ENCODE peak calls at places on chromosomes 1 and 21, in seven cellular contexts. W is heart right ventricle; X is K562; Q is tibial artery; U is GM23248; D is CD4-positive, CD25-positive, alpha-beta regulatory T cell; R is mammary epithelial cell. T is an unnamed sample.

GRCh38 chr21:46325073-46325912 is 1.3 kb downstream of the PCNT start:
- DNase-seq in W (peak; percentile 53), X (peak; percentile 87), Q (peak; percentile 20), U (peak; percentile 71), D (peak; percentile 32), R (peak; percentile 54), T (peak; percentile 87)

GRCh38 chr1:23389846-23390321 is 20.2 kb upstream of the ZNF436 start:
- DNase-seq in W (no peak), X (no peak), Q (no peak), U (no peak), D (no peak), R (no peak), T (no peak)

GRCh38 chr21:15121655-15122120 is 56.9 kb upstream of the NRIP1 start:
- DNase-seq in W (peak; percentile 21), X (no peak), Q (no peak), U (peak; percentile 9), D (no peak), R (peak; percentile 11), T (no peak)

GRCh38 chr1:150407330-150407729 is 43.4 kb downstream of the RPRD2 start:
- DNase-seq in W (no peak), X (no peak), Q (no peak), U (no peak), D (no peak), R (no peak), T (no peak)

GRCh38 chr1:60463786-60464185 is 390.2 kb upstream of the C1orf87 start:
- DNase-seq in W (no peak), X (no peak), Q (no peak), U (no peak), D (no peak), R (no peak), T (no peak)

GRCh38 chr1:30405631-30406212 is 317.7 kb downstream of the MATN1 start:
- DNase-seq in W (no peak), X (no peak), Q (no peak), U (no peak), D (no peak), R (no peak), T (no peak)

GRCh38 chr1:175572932-175573871 is 170.2 kb downstream of the TNR start:
- DNase-seq in W (no peak), X (no peak), Q (no peak), U (no peak), D (no peak), R (no peak), T (peak; percentile 59)

GRCh38 chr1:193927550-193927949 is 741.1 kb upstream of the B3GALT2 start:
- DNase-seq in W (no peak), X (no peak), Q (no peak), U (no peak), D (no peak), R (no peak), T (no peak)

GRCh38 chr1:167291539-167292195 is 71.0 kb downstream of the POU2F1 start:
- DNase-seq in W (no peak), X (no peak), Q (no peak), U (no peak), D (no peak), R (no peak), T (no peak)

GRCh38 chr1:173329747-173330146 is 122.6 kb upstream of the TNFSF4 start:
- DNase-seq in W (no peak), X (no peak), Q (no peak), U (peak; percentile 63), D (no peak), R (no peak), T (no peak)

GRCh38 chr1:205088341-205088740 is 4.1 kb upstream of the TMEM81 start:
- DNase-seq in W (no peak), X (no peak), Q (no peak), U (peak; percentile 60), D (no peak), R (no peak), T (no peak)

GRCh38 chr1:226349081-226349480 is 40.1 kb upstream of the LIN9 start:
- DNase-seq in W (no peak), X (no peak), Q (no peak), U (no peak), D (no peak), R (no peak), T (no peak)

GRCh38 chr1:9844106-9844505 is 20.3 kb upstream of the CLSTN1 start:
- DNase-seq in W (no peak), X (no peak), Q (no peak), U (peak; percentile 66), D (no peak), R (no peak), T (no peak)

GRCh38 chr1:42669936-42670335 is 11.7 kb downstream of the PPIH start:
- DNase-seq in W (no peak), X (no peak), Q (no peak), U (no peak), D (no peak), R (no peak), T (no peak)

GRCh38 chr1:39845569-39846566 is 37.4 kb downstream of the TRIT1 start:
- DNase-seq in W (peak; percentile 76), X (peak; percentile 63), Q (peak; percentile 75), U (peak; percentile 47), D (peak; percentile 83), R (peak; percentile 85), T (peak; percentile 91)

GRCh38 chr1:12359734-12360133 is 129.9 kb downstream of the VPS13D start:
- DNase-seq in W (no peak), X (no peak), Q (no peak), U (no peak), D (no peak), R (peak; percentile 9), T (no peak)

GRCh38 chr1:8873506-8874229 is 4.8 kb downstream of the ENO1 start:
- DNase-seq in W (peak; percentile 44), X (peak; percentile 87), Q (peak; percentile 90), U (peak; percentile 99), D (no peak), R (peak; percentile 99), T (peak; percentile 49)

GRCh38 chr1:182784556-182785171 is 4.9 kb upstream of the NPL start:
- DNase-seq in W (no peak), X (peak; percentile 38), Q (no peak), U (peak; percentile 77), D (peak; percentile 47), R (peak; percentile 20), T (peak; percentile 40)

GRCh38 chr1:150551784-150552691 is 2.8 kb downstream of the ADAMTSL4 start:
- DNase-seq in W (peak; percentile 79), X (peak; percentile 88), Q (peak; percentile 95), U (peak; percentile 96), D (no peak), R (peak; percentile 70), T (peak; percentile 61)

GRCh38 chr1:4587721-4588120 is 66.7 kb upstream of the AJAP1 start:
- DNase-seq in W (no peak), X (no peak), Q (no peak), U (no peak), D (no peak), R (no peak), T (no peak)

GRCh38 chr1:107570768-107571167 is 394.2 kb downstream of the VAV3 start:
- DNase-seq in W (no peak), X (no peak), Q (no peak), U (no peak), D (no peak), R (no peak), T (no peak)

GRCh38 chr1:229523052-229523451 is 14.9 kb upstream of the NUP133 start:
- DNase-seq in W (no peak), X (no peak), Q (no peak), U (no peak), D (no peak), R (no peak), T (no peak)

GRCh38 chr1:89802841-89803240 is 18.0 kb upstream of the LRRC8D start:
- DNase-seq in W (no peak), X (no peak), Q (no peak), U (no peak), D (no peak), R (no peak), T (no peak)

GRCh38 chr1:228105996-228106799 is 2.9 kb downstream of the MRPL55 start:
- DNase-seq in W (peak; percentile 10), X (no peak), Q (no peak), U (no peak), D (no peak), R (no peak), T (no peak)

GRCh38 chr1:20486457-20487235 is 636 bp upstream of the CAMK2N1 start:
- DNase-seq in W (peak; percentile 78), X (peak; percentile 85), Q (peak; percentile 50), U (peak; percentile 75), D (no peak), R (peak; percentile 61), T (peak; percentile 67)

GRCh38 chr1:26542781-26543443 is 13.4 kb downstream of the RPS6KA1 start:
- DNase-seq in W (no peak), X (no peak), Q (no peak), U (no peak), D (no peak), R (no peak), T (no peak)
- H3K4me3 ChIP-seq in W (no peak overlapping the region), X (no peak overlapping the region), Q (no peak overlapping the region), U (no peak overlapping the region), D (peak overlapping the region; percentile 13), R (no peak overlapping the region), T (no peak overlapping the region)

DNA sequence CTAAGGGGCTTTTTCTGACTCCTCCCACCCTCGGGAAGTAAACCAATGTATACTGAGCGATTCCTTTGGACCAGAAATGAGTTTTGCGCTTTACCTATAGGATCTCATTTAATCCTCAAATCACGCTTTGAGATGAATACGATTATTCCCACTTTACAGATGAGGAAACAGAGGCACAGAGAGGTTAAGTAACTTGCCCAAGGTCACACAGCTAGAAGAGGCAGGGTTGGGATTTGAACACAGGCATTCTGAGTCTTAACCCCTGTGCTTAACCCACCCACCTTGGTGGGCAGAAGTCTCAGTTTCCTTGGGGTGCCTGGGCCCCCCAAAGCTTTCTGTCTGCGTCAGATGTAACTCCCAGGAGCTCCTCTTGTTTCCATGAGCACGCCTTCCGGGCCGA is 85.8 kb upstream of the ACTL8 start:
- DNase-seq in W (no peak), X (no peak), Q (no peak), U (no peak), D (no peak), R (no peak), T (no peak)
- H3K4me1 ChIP-seq in W (peaks cover 3% of the 10 kb centered on the region), X (no peaks in the 10 kb centered on the region), Q (peaks cover 81% of the 10 kb centered on the region), U (no peaks in the 10 kb centered on the region), D (no peaks in the 10 kb centered on the region), R (no peaks in the 10 kb centered on the region), T (peaks cover 18% of the 10 kb centered on the region)

GRCh38 chr1:66981679-66982078 is 56.9 kb downstream of the MIER1 start:
- DNase-seq in W (no peak), X (no peak), Q (no peak), U (peak; percentile 70), D (peak; percentile 64), R (peak; percentile 24), T (no peak)
- H3K36me3 ChIP-seq in W (peaks cover 28% of the 10 kb centered on the region), X (peaks cover 91% of the 10 kb centered on the region), Q (peaks cover 51% of the 10 kb centered on the region), U (peaks cover 86% of the 10 kb centered on the region), D (peaks cover 68% of the 10 kb centered on the region), R (peaks cover 43% of the 10 kb centered on the region), T (peaks cover 6% of the 10 kb centered on the region)

GRCh38 chr1:248824301-248824700 is 1.4 kb downstream of the SH3BP5L start:
- DNase-seq in W (no peak), X (no peak), Q (no peak), U (no peak), D (no peak), R (no peak), T (no peak)
- H3K4me3 ChIP-seq in W (no peak overlapping the region), X (no peak overlapping the region), Q (peak overlapping the region; percentile 97), U (peak overlapping the region; percentile 80), D (peak overlapping the region; percentile 63), R (no peak overlapping the region), T (no peak overlapping the region)

GRCh38 chr21:45103966-45104520 is 29.7 kb downstream of the ADARB1 start:
- DNase-seq in W (no peak), X (no peak), Q (no peak), U (no peak), D (no peak), R (no peak), T (no peak)
- H3K4me1 ChIP-seq in W (peaks cover 17% of the 10 kb centered on the region), X (no peaks in the 10 kb centered on the region), Q (peaks cover 100% of the 10 kb centered on the region), U (peaks cover 18% of the 10 kb centered on the region), D (peaks cover 13% of the 10 kb centered on the region), R (peaks cover 29% of the 10 kb centered on the region), T (peaks cover 9% of the 10 kb centered on the region)

T was measured in BE2C.